ENCODE peak calls at places on chromosomes 16 and 17, in seven cellular contexts. C is upper lobe of left lung, G is breast epithelium, I is endothelial cell of umbilical vein, U is H1, Z is transverse colon, Q is HepG2. K is an unnamed sample.

GRCh38 chr17:78658281-78658785 is 81.1 kb upstream of the DNAH17 start:
- DNase-seq in Q (no peak), U (no peak), G (no peak), I (no peak), Z (no peak), C (no peak), K (peak)

GRCh38 chr17:72474243-72474642 is 353.4 kb downstream of the SOX9 start:
- DNase-seq in C (no peak), U (no peak), Q (no peak), I (no peak), Z (no peak), G (no peak), K (no peak)

GRCh38 chr16:30710971-30711370 is 12.0 kb downstream of the SRCAP start:
- DNase-seq in G (no peak), Z (no peak), Q (no peak), C (no peak), I (no peak), U (no peak), K (no peak)

GRCh38 chr16:460787-461186 is 35.3 kb downstream of the RAB11FIP3 start:
- DNase-seq in C (no peak), G (no peak), U (no peak), I (no peak), Q (no peak), Z (no peak), K (no peak)

GRCh38 chr16:15949210-15950166 is at the start of gene ABCC1:
- DNase-seq in Q (peak), Z (peak), G (no peak), I (peak), C (peak), U (peak), K (no peak)

GRCh38 chr17:40000161-40000560 is 15.1 kb upstream of the CSF3 start:
- DNase-seq in U (no peak), Q (no peak), G (no peak), C (no peak), I (no peak), Z (no peak), K (no peak)

GRCh38 chr17:14157822-14158221 is 78.8 kb downstream of the CDRT15 start:
- DNase-seq in Q (no peak), I (no peak), G (no peak), Z (no peak), U (no peak), C (no peak), K (no peak)

GRCh38 chr17:45846646-45847045 is 2.0 kb downstream of the SPPL2C start:
- DNase-seq in U (no peak), G (no peak), C (peak), Z (no peak), I (no peak), Q (no peak), K (no peak)

GRCh38 chr16:72992142-72992601 is 55.8 kb downstream of the ZFHX3 start:
- DNase-seq in Z (no peak), U (peak), C (no peak), I (no peak), Q (no peak), G (no peak), K (no peak)

GRCh38 chr16:839643-840408 is 39.3 kb upstream of the GNG13 start:
- DNase-seq in I (no peak), U (no peak), C (peak), Z (no peak), G (no peak), Q (no peak), K (no peak)

GRCh38 chr16:1950047-1950446 is 4.4 kb downstream of the RPL3L start:
- DNase-seq in Z (no peak), G (no peak), U (no peak), Q (no peak), C (no peak), I (no peak), K (no peak)

GRCh38 chr17:20266806-20267458 is 200.4 kb downstream of the LGALS9B start:
- DNase-seq in I (no peak), Z (no peak), U (no peak), G (no peak), Q (no peak), C (peak), K (no peak)

GRCh38 chr17:8057691-8058114 is 18.8 kb downstream of the ALOX15B start:
- DNase-seq in U (peak), Q (peak), G (no peak), I (peak), Z (no peak), C (no peak), K (peak)

GRCh38 chr17:40019140-40019991 is 4.1 kb downstream of the CSF3 start:
- DNase-seq in G (no peak), C (peak), I (peak), Z (no peak), Q (no peak), U (peak), K (peak)

GRCh38 chr16:67277294-67277998 is 1.9 kb upstream of the PLEKHG4 start:
- DNase-seq in I (peak), U (no peak), Z (peak), C (no peak), Q (peak), G (peak), K (peak)

GRCh38 chr16:28003923-28004322 is 59.6 kb downstream of the GSG1L start:
- DNase-seq in U (no peak), Q (no peak), G (no peak), I (no peak), Z (no peak), C (peak), K (no peak)

GRCh38 chr17:47253541-47254402 is at the start of gene ITGB3:
- DNase-seq in C (peak), I (peak), G (peak), Z (peak), U (peak), Q (peak), K (peak)

GRCh38 chr17:47862621-47863440 is 11.9 kb upstream of the SP6 start:
- DNase-seq in G (no peak), C (no peak), I (no peak), U (no peak), Z (no peak), Q (no peak), K (no peak)

DNA sequence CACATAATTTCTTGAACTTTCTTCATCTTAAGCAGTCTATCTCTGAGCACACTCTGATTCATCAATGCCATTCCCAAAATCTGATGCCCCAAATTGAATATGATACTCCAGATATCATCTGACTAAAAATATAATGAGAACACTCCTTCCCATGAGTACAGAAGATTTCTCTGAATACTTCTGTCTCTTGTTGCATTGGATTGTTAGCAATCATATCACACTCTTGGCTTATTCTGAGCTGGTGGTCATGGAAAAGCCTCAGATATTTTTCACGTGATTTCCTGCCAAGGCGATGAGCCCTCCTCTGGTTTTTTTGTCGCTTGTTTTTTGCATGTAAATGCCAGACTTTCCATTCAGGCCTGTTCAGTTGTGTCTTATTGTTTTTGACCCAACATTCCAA is 87.2 kb downstream of the NOG start:
- DNase-seq in I (no peak), Q (no peak), Z (no peak), G (no peak), C (no peak), U (no peak), K (no peak)
- H3K4me3 ChIP-seq in I (no peak), Q (no peak), Z (no peak), G (no peak), C (no peak), U (no peak), K (no peak)

GRCh38 chr17:76263896-76264295 is 1.3 kb upstream of the UBALD2 start:
- DNase-seq in U (no peak), Q (no peak), I (no peak), Z (no peak), C (no peak), G (peak), K (no peak)

GRCh38 chr17:76266244-76266938 is 1.2 kb downstream of the UBALD2 start:
- DNase-seq in I (peak), Q (peak), U (no peak), C (no peak), Z (peak), G (no peak), K (no peak)

GRCh38 chr17:76265624-76266243 is 586 bp downstream of the UBALD2 start:
- DNase-seq in Q (no peak), C (peak), U (peak), Z (peak), I (peak), G (peak), K (peak)

GRCh38 chr17:76264425-76264754 is 758 bp upstream of the UBALD2 start:
- DNase-seq in Q (no peak), Z (no peak), G (no peak), C (no peak), U (no peak), I (no peak), K (no peak)

DNA sequence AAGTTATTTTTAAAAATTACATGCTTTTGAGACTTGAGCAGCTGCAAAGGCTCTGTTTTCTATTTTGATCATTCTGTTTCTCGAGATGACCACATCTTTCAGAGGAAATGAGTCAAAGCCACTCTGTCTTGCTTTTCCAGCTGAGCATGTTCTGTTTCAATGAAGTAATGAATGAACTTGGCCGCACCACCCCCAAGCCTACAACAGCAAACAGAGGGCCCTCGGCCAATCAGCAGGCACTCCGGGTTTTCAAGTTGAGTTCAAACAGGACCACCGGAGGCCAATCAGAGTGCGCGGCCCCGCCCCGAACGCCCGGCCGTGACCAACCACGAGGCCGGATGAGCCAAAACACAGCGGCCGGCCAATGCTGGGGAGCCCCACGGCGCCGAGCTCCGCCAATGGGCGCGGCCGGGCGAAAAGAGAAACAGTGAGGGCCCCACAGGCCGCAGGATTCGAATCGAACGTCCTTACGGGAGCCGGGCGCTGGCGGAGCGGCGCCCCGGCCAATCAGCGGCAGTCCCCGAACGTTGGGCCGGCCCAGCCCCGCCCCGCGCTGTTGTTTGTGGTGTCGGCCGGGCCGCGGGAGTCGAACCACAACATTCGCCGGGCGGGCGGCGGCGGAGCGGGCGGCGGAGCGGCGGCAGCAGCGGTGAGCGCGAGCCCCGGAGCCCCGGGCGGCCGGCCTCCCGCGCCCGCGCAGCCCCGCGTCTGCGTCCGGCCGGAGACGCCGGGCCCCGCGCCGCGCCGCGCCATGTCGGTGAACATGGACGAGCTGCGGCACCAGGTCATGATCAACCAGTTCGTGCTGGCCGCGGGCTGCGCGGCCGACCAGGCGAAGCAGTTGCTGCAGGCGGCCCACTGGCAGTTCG is at the start of gene UBALD2:
- DNase-seq in G (peak), C (peak), Q (peak), I (peak), Z (peak), U (peak), K (peak)
- TF ChIP-seq POLR2AphosphoS5 in G (peak), C (peak), Q (no peak), I (peak), Z (peak), U (no peak), K (peak)

GRCh38 chr17:968812-969766 is 10.5 kb downstream of the NXN start:
- DNase-seq in U (no peak), Q (no peak), Z (no peak), I (no peak), C (no peak), G (no peak), K (no peak)
- H3K4me3 ChIP-seq in U (no peak), Q (no peak), Z (no peak), I (no peak), C (peak), G (peak), K (peak)

GRCh38 chr16:50741808-50742520 is at the start of gene CYLD:
- DNase-seq in C (peak), Z (peak), Q (peak), U (peak), I (peak), G (peak), K (peak)
- TF ChIP-seq POLR2AphosphoS5 in C (peak), Z (peak), Q (no peak), U (no peak), I (no peak), G (peak), K (peak)

DNA sequence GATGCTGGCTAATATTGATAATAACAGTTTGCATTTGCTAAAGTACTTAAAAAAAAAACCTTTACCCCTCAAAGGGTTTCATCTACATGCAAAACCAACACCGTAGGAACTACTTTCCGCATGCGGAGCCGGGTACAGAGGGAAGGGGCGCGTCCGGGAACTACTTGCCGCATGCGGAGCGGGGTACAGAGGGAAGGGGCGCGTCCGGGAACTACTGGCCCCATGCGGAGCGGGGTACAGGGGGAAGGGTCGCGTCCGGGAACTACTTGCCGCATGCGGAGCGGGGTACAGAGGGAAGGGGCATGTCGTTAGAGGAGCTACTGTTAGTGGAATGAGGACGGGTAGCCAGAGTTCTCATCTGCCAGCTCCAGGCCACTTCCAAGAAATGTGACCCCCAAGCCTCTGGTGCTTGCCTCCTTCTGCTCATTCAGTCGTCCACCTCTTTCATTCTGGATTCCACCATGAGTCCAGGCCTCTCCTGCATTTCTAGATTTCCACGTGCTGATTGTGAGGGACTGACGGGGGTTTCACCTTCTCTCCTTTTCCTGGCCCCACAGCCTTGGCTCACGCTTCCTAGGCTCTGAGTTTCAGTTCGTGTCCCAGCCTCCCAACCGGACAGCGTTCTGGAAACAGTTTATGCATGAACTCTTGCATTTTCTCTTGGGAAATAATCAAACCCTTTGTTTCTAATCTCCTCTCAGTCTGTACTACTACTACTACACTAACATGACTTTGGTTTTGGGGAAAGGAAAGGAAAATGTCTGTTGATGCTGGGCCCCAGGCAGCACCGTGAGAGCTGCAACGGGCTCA is 26.9 kb downstream of the MINK1 start:
- DNase-seq in G (no peak), C (no peak), Z (no peak), U (no peak), I (no peak), Q (no peak), K (no peak)
- H3K4me3 ChIP-seq in G (peak), C (peak), Z (no peak), U (peak), I (no peak), Q (no peak), K (no peak)

GRCh38 chr17:81576621-81577277 is 24.6 kb upstream of the FAAP100 start:
- DNase-seq in G (no peak), U (no peak), I (peak), C (no peak), Z (no peak), Q (peak), K (no peak)

GRCh38 chr17:81575836-81576235 is 23.7 kb upstream of the FAAP100 start:
- DNase-seq in Q (peak), C (no peak), U (no peak), G (no peak), I (no peak), Z (no peak), K (no peak)

GRCh38 chr17:81578561-81579225 is 26.5 kb upstream of the FAAP100 start:
- DNase-seq in Z (no peak), I (no peak), U (no peak), C (no peak), G (no peak), Q (no peak), K (no peak)

GRCh38 chr17:81578038-81578441 is 25.9 kb upstream of the FAAP100 start:
- DNase-seq in G (no peak), C (no peak), Z (no peak), U (no peak), I (no peak), Q (peak), K (no peak)

GRCh38 chr17:81577278-81578000 is 25.3 kb upstream of the FAAP100 start:
- DNase-seq in C (no peak), U (no peak), I (no peak), G (no peak), Q (peak), Z (no peak), K (no peak)
- TF ChIP-seq POLR2AphosphoS5 in C (no peak), U (no peak), I (no peak), G (no peak), Q (no peak), Z (no peak), K (no peak)

GRCh38 chr17:74923538-74924249 is 379 bp upstream of the OTOP2 start:
- DNase-seq in U (peak), I (peak), C (peak), Q (no peak), G (peak), Z (peak), K (no peak)
- H3K4me3 ChIP-seq in U (peak), I (no peak), C (peak), Q (peak), G (peak), Z (peak), K (peak)

GRCh38 chr17:42127414-42127813 is 4.8 kb downstream of the HSPB9 start:
- DNase-seq in I (no peak), Z (no peak), C (no peak), U (no peak), G (no peak), Q (no peak), K (no peak)
- TF ChIP-seq POLR2AphosphoS5 in I (no peak), Z (no peak), C (no peak), U (no peak), G (no peak), Q (no peak), K (no peak)

K was measured in sigmoid colon.